ENCODE peak calls at places on chromosomes 12 and 14, in four cellular contexts. L is activated CD8-positive, alpha-beta memory T cell treated with anti-CD3 and anti-CD28 coated beads for 48 hours; N is Karpas-422; Q is WTC11. M is an unnamed sample.

GRCh38 chr12:124388679-124389536 is 94.0 kb downstream of the RFLNA start:
- DNase-seq in L (peak), N (peak), Q (peak), M (peak)

GRCh38 chr12:120078868-120079267 is 37.7 kb downstream of the RAB35 start:
- DNase-seq in L (no peak), N (no peak), Q (no peak), M (no peak)

GRCh38 chr12:116980083-116980482 is 69.3 kb downstream of the FBXW8 start:
- DNase-seq in L (no peak), N (no peak), Q (no peak), M (no peak)

GRCh38 chr12:113019045-113019444 is 37.5 kb upstream of the DTX1 start:
- DNase-seq in L (no peak), N (no peak), Q (no peak), M (no peak)

GRCh38 chr12:111838353-111838752 is 3.7 kb upstream of the MAPKAPK5 start:
- DNase-seq in L (no peak), N (no peak), Q (no peak), M (peak)

GRCh38 chr14:59360923-59361794 is 104.0 kb downstream of the GPR135 start:
- DNase-seq in L (no peak), N (peak), Q (no peak), M (no peak)

GRCh38 chr14:59819446-59820088 is 51.0 kb downstream of the RTN1 start:
- DNase-seq in L (no peak), N (no peak), Q (no peak), M (peak)

GRCh38 chr14:99530407-99530806 is 49.2 kb downstream of the CCNK start:
- DNase-seq in L (no peak), N (no peak), Q (no peak), M (no peak)

GRCh38 chr14:30252800-30253425 is 306.0 kb upstream of the G2E3 start:
- DNase-seq in L (no peak), N (no peak), Q (no peak), M (no peak)

GRCh38 chr14:29553427-29553826 is 374.2 kb downstream of the PRKD1 start:
- DNase-seq in L (no peak), N (no peak), Q (no peak), M (no peak)

GRCh38 chr14:64464695-64465094 is 604 bp upstream of the AKAP5 start:
- DNase-seq in L (no peak), N (peak), Q (no peak), M (peak)

GRCh38 chr14:55389330-55389729 is 22.3 kb downstream of the ATG14 start:
- DNase-seq in L (no peak), N (no peak), Q (no peak), M (no peak)

GRCh38 chr12:57620936-57621496 is 9.8 kb downstream of the ARHGEF25 start:
- DNase-seq in L (no peak), N (no peak), Q (no peak), M (peak)

GRCh38 chr14:38548091-38548490 is 292.2 kb upstream of the CLEC14A start:
- DNase-seq in L (no peak), N (no peak), Q (no peak), M (no peak)

GRCh38 chr12:91418691-91419090 is 236.1 kb upstream of the DCN start:
- DNase-seq in L (no peak), N (no peak), Q (no peak), M (no peak)

GRCh38 chr12:112977641-112978040 is 678 bp upstream of the OAS2 start:
- DNase-seq in L (no peak), N (no peak), Q (no peak), M (no peak)

GRCh38 chr14:76473381-76474263 is 97.7 kb downstream of the ESRRB start:
- DNase-seq in L (no peak), N (no peak), Q (peak), M (peak)

GRCh38 chr12:82688035-82688501 is 1.4 kb downstream of the TMTC2 start:
- DNase-seq in L (no peak), N (no peak), Q (no peak), M (no peak)

GRCh38 chr12:90238872-90239271 is 530.2 kb upstream of the ATP2B1 start:
- DNase-seq in L (no peak), N (no peak), Q (no peak), M (no peak)

GRCh38 chr14:91843437-91843836 is 23.9 kb downstream of the TC2N start:
- DNase-seq in L (no peak), N (no peak), Q (no peak), M (no peak)

M was measured in H7.